ENCODE peak calls at places on chromosomes 6 and 20, in five cellular contexts. F, I, Z, X and C are unnamed samples.

GRCh38 chr6:129606664-129607063 is 103.3 kb downstream of the ARHGAP18 start:
- DNase-seq in F (no peak), I (no peak), Z (no peak), X (no peak), C (no peak)

GRCh38 chr6:116430860-116431259 is 30.3 kb upstream of the CALHM6 start:
- DNase-seq in F (no peak), I (no peak), Z (no peak), X (no peak), C (no peak)

GRCh38 chr20:56181593-56181992 is 66.9 kb upstream of the MC3R start:
- DNase-seq in F (no peak), I (no peak), Z (no peak), X (no peak), C (no peak)

GRCh38 chr20:10984294-10984693 is 310.5 kb upstream of the JAG1 start:
- DNase-seq in F (no peak), I (no peak), Z (no peak), X (no peak), C (no peak)

GRCh38 chr6:3266170-3266569 is 7.4 kb downstream of the PSMG4 start:
- DNase-seq in F (no peak), I (no peak), Z (no peak), X (no peak), C (no peak)

GRCh38 chr6:107690864-107691661 is 133.1 kb downstream of the SCML4 start:
- DNase-seq in F (no peak), I (no peak), Z (peak), X (no peak), C (no peak)

GRCh38 chr6:144449911-144450690 is 165.0 kb downstream of the UTRN start:
- DNase-seq in F (no peak), I (no peak), Z (peak), X (no peak), C (no peak)

GRCh38 chr6:48994811-48995210 is 468.2 kb downstream of the MMUT start:
- DNase-seq in F (no peak), I (no peak), Z (no peak), X (no peak), C (no peak)

GRCh38 chr6:82363368-82364086 is at the start of gene TPBG:
- DNase-seq in F (no peak), I (no peak), Z (peak), X (no peak), C (peak)

GRCh38 chr20:21315138-21315537 is 12.0 kb downstream of the XRN2 start:
- DNase-seq in F (no peak), I (no peak), Z (no peak), X (no peak), C (no peak)

GRCh38 chr6:163099621-163100171 is 314.8 kb upstream of the QKI start:
- DNase-seq in F (no peak), I (no peak), Z (no peak), X (no peak), C (no peak)

GRCh38 chr20:53679597-53680309 is 86.1 kb upstream of the ZNF217 start:
- DNase-seq in F (no peak), I (no peak), Z (no peak), X (no peak), C (no peak)

GRCh38 chr6:163711615-163712568 is 297.4 kb downstream of the QKI start:
- DNase-seq in F (no peak), I (no peak), Z (peak), X (no peak), C (peak)

GRCh38 chr20:2805682-2806350 is 5.4 kb upstream of the CPXM1 start:
- DNase-seq in F (no peak), I (no peak), Z (no peak), X (no peak), C (no peak)

GRCh38 chr6:153231048-153231635 is 100.1 kb upstream of the RGS17 start:
- DNase-seq in F (no peak), I (no peak), Z (no peak), X (no peak), C (peak)

GRCh38 chr20:34558320-34559202 is at the start of gene MAP1LC3A:
- DNase-seq in F (peak), I (peak), Z (peak), X (peak), C (peak)

GRCh38 chr20:49392745-49393144 is 89.7 kb downstream of the KCNB1 start:
- DNase-seq in F (no peak), I (no peak), Z (no peak), X (no peak), C (no peak)

GRCh38 chr6:44667668-44668390 is 280.3 kb downstream of the CDC5L start:
- DNase-seq in F (no peak), I (peak), Z (no peak), X (no peak), C (no peak)

GRCh38 chr6:29776684-29777083 is 50.9 kb upstream of the HLA-G start:
- DNase-seq in F (no peak), I (no peak), Z (no peak), X (no peak), C (no peak)

GRCh38 chr6:14066782-14067406 is 50.7 kb upstream of the CD83 start:
- DNase-seq in F (no peak), I (no peak), Z (peak), X (no peak), C (no peak)

GRCh38 chr20:16391003-16391402 is 182.2 kb downstream of the KIF16B start:
- DNase-seq in F (no peak), I (no peak), Z (no peak), X (no peak), C (no peak)

GRCh38 chr6:53984163-53984562 is 127.1 kb upstream of the MLIP start:
- DNase-seq in F (no peak), I (no peak), Z (peak), X (no peak), C (no peak)

GRCh38 chr6:116847234-116847633 is 18.4 kb upstream of the GPRC6A start:
- DNase-seq in F (no peak), I (no peak), Z (no peak), X (no peak), C (no peak)

GRCh38 chr6:81859884-81860283 is 107.4 kb upstream of the TENT5A start:
- DNase-seq in F (no peak), I (no peak), Z (no peak), X (no peak), C (no peak)

GRCh38 chr20:642398-643174 is 10.4 kb downstream of the SRXN1 start:
- DNase-seq in F (no peak), I (no peak), Z (no peak), X (no peak), C (no peak)

GRCh38 chr20:2398453-2398852 is 17.8 kb downstream of the TGM6 start:
- DNase-seq in F (no peak), I (no peak), Z (no peak), X (no peak), C (no peak)

GRCh38 chr6:1076531-1077453 is 235.1 kb upstream of the FOXQ1 start:
- DNase-seq in F (no peak), I (no peak), Z (no peak), X (no peak), C (no peak)

GRCh38 chr6:32941412-32941784 is 570 bp upstream of the HLA-DMB start:
- DNase-seq in F (no peak), I (peak), Z (no peak), X (no peak), C (no peak)

GRCh38 chr6:154923199-154923869 is 71.8 kb upstream of the TIAM2 start:
- DNase-seq in F (no peak), I (no peak), Z (no peak), X (no peak), C (no peak)

GRCh38 chr20:46953596-46953995 is 59.0 kb downstream of the EYA2 start:
- DNase-seq in F (no peak), I (no peak), Z (no peak), X (no peak), C (no peak)

GRCh38 chr6:11729083-11729482 is 49.5 kb downstream of the ADTRP start:
- DNase-seq in F (no peak), I (no peak), Z (no peak), X (no peak), C (no peak)

GRCh38 chr6:139536751-139537617 is 162.5 kb upstream of the CITED2 start:
- DNase-seq in F (no peak), I (no peak), Z (no peak), X (no peak), C (no peak)

GRCh38 chr6:29745386-29745785 is 22.2 kb downstream of the HLA-F start:
- DNase-seq in F (no peak), I (no peak), Z (no peak), X (no peak), C (no peak)

GRCh38 chr6:127880452-127880851 is 20.4 kb downstream of the THEMIS start:
- DNase-seq in F (no peak), I (no peak), Z (no peak), X (no peak), C (no peak)

GRCh38 chr6:160691617-160692016 is 10.4 kb upstream of the PLG start:
- DNase-seq in F (no peak), I (no peak), Z (no peak), X (no peak), C (no peak)

GRCh38 chr6:25035451-25036435 is 100.0 kb upstream of the RIPOR2 start:
- DNase-seq in F (no peak), I (no peak), Z (no peak), X (no peak), C (no peak)

GRCh38 chr6:44342489-44342888 is at the start of gene SPATS1:
- DNase-seq in F (no peak), I (no peak), Z (no peak), X (no peak), C (no peak)

GRCh38 chr6:109339906-109340678 is 42.2 kb downstream of the CD164 start:
- DNase-seq in F (no peak), I (no peak), Z (no peak), X (no peak), C (no peak)